ENCODE peak calls at places on chromosomes 2 and 18, in ten cellular contexts. B is CD8-positive, alpha-beta T cell; V is osteoblast; J is keratinocyte; O is A673; I is upper lobe of right lung; Z is esophagus squamous epithelium; Y is uterus; K is left ventricle myocardium inferior; M is colonic mucosa. L is an unnamed sample. For H3K4me1 and H3K9me3, the result is how much of the 10 kb centered on the place peaks cover.

GRCh38 chr2:106839849-106840595 is 45.9 kb downstream of the ST6GAL2 start:
- DNase-seq in B (no peak), V (no peak), J (no peak), O (peak), I (no peak), Z (no peak), Y (no peak), K (no peak), M (no peak), L (peak)

GRCh38 chr2:171159326-171160118 is 1.2 kb downstream of the TLK1 start:
- DNase-seq in B (peak), V (peak), J (no peak), O (peak), I (no peak), Z (no peak), Y (peak), K (peak), M (peak), L (peak)

GRCh38 chr2:105782123-105782522 is 37.4 kb downstream of the NCK2 start:
- DNase-seq in B (no peak), V (no peak), J (no peak), O (peak), I (no peak), Z (no peak), Y (no peak), K (no peak), M (no peak), L (no peak)

GRCh38 chr2:196555726-196556125 is 83.8 kb upstream of the CCDC150 start:
- DNase-seq in B (no peak), V (no peak), J (no peak), O (no peak), I (no peak), Z (no peak), Y (no peak), K (no peak), M (no peak), L (no peak)

GRCh38 chr2:230494980-230495379 is 79.0 kb downstream of the SP100 start:
- DNase-seq in B (no peak), V (no peak), J (no peak), O (no peak), I (no peak), Z (no peak), Y (no peak), K (no peak), M (no peak), L (no peak)

GRCh38 chr18:52326001-52326400 is 14.0 kb upstream of the DCC start:
- DNase-seq in B (no peak), V (no peak), J (no peak), O (peak), I (no peak), Z (no peak), Y (no peak), K (no peak), M (no peak), L (no peak)

GRCh38 chr18:3498705-3499451 is 48.9 kb downstream of the TGIF1 start:
- DNase-seq in B (peak), V (peak), J (no peak), O (no peak), I (peak), Z (no peak), Y (peak), K (peak), M (peak), L (peak)

GRCh38 chr2:23445450-23445868 is 60.5 kb downstream of the KLHL29 start:
- DNase-seq in B (no peak), V (peak), J (no peak), O (no peak), I (no peak), Z (no peak), Y (no peak), K (no peak), M (no peak), L (no peak)

GRCh38 chr18:7601249-7601620 is 34.1 kb downstream of the PTPRM start:
- DNase-seq in B (no peak), V (peak), J (no peak), O (no peak), I (no peak), Z (no peak), Y (no peak), K (no peak), M (no peak), L (peak)

GRCh38 chr2:232884001-232884421 is 13.9 kb downstream of the SNORC start:
- DNase-seq in B (no peak), V (peak), J (no peak), O (no peak), I (peak), Z (no peak), Y (no peak), K (peak), M (no peak), L (no peak)

GRCh38 chr2:191386938-191387536 is 141.8 kb downstream of the MYO1B start:
- DNase-seq in B (no peak), V (peak), J (no peak), O (no peak), I (no peak), Z (no peak), Y (no peak), K (no peak), M (no peak), L (no peak)

GRCh38 chr2:82641781-82642180 is 1817.3 kb downstream of the SUCLG1 start:
- DNase-seq in B (no peak), V (no peak), J (no peak), O (no peak), I (no peak), Z (no peak), Y (no peak), K (no peak), M (no peak), L (no peak)

GRCh38 chr2:217338306-217338916 is 478.5 kb upstream of the TNP1 start:
- DNase-seq in B (no peak), V (peak), J (peak), O (peak), I (no peak), Z (no peak), Y (peak), K (no peak), M (no peak), L (no peak)

GRCh38 chr18:57258131-57258777 is 94.1 kb upstream of the ST8SIA3 start:
- DNase-seq in B (no peak), V (no peak), J (no peak), O (no peak), I (no peak), Z (no peak), Y (no peak), K (no peak), M (no peak), L (no peak)

GRCh38 chr2:48146552-48146951 is 240.3 kb upstream of the FBXO11 start:
- DNase-seq in B (no peak), V (no peak), J (no peak), O (no peak), I (no peak), Z (no peak), Y (no peak), K (no peak), M (no peak), L (no peak)

GRCh38 chr2:104708967-104709366 is 144.9 kb upstream of the POU3F3 start:
- DNase-seq in B (no peak), V (no peak), J (no peak), O (no peak), I (no peak), Z (no peak), Y (no peak), K (no peak), M (no peak), L (no peak)

GRCh38 chr2:157182204-157182709 is 75.2 kb upstream of the GALNT5 start:
- DNase-seq in B (no peak), V (no peak), J (no peak), O (peak), I (no peak), Z (no peak), Y (no peak), K (no peak), M (no peak), L (no peak)

GRCh38 chr2:137689549-137689948 is 274.7 kb upstream of the HNMT start:
- DNase-seq in B (no peak), V (no peak), J (no peak), O (no peak), I (no peak), Z (no peak), Y (no peak), K (no peak), M (no peak), L (no peak)

GRCh38 chr18:54805571-54806334 is 22.5 kb upstream of the RAB27B start:
- DNase-seq in B (no peak), V (peak), J (no peak), O (no peak), I (no peak), Z (no peak), Y (no peak), K (no peak), M (no peak), L (no peak)

GRCh38 chr2:181594322-181594721 is 62.6 kb downstream of the CERKL start:
- DNase-seq in B (no peak), V (no peak), J (no peak), O (no peak), I (no peak), Z (no peak), Y (no peak), K (no peak), M (no peak), L (no peak)

GRCh38 chr2:145020694-145021093 is 500.8 kb upstream of the ZEB2 start:
- DNase-seq in B (no peak), V (no peak), J (no peak), O (no peak), I (no peak), Z (no peak), Y (no peak), K (no peak), M (no peak), L (no peak)

GRCh38 chr2:66443977-66444855 is 9.3 kb downstream of the MEIS1 start:
- DNase-seq in B (no peak), V (no peak), J (no peak), O (no peak), I (no peak), Z (no peak), Y (peak), K (no peak), M (no peak), L (no peak)

GRCh38 chr2:23287250-23287704 is 97.7 kb upstream of the KLHL29 start:
- DNase-seq in B (no peak), V (no peak), J (no peak), O (no peak), I (no peak), Z (no peak), Y (peak), K (peak), M (no peak), L (no peak)

GRCh38 chr2:164739966-164740365 is 101.7 kb downstream of the COBLL1 start:
- DNase-seq in B (no peak), V (peak), J (no peak), O (peak), I (no peak), Z (no peak), Y (no peak), K (no peak), M (no peak), L (no peak)

GRCh38 chr2:44333994-44334393 is 27.3 kb downstream of the PREPL start:
- DNase-seq in B (no peak), V (no peak), J (no peak), O (no peak), I (no peak), Z (no peak), Y (no peak), K (no peak), M (no peak), L (no peak)

GRCh38 chr2:20065885-20066602 is 14.6 kb upstream of the LAPTM4A start:
- DNase-seq in B (no peak), V (peak), J (peak), O (peak), I (no peak), Z (no peak), Y (peak), K (peak), M (peak), L (no peak)

GRCh38 chr2:166361351-166362153 is 14.2 kb downstream of the SCN9A start:
- DNase-seq in B (no peak), V (no peak), J (no peak), O (peak), I (no peak), Z (no peak), Y (no peak), K (no peak), M (no peak), L (no peak)

GRCh38 chr2:230677182-230677946 is 35.3 kb upstream of the CAB39 start:
- DNase-seq in B (no peak), V (peak), J (no peak), O (no peak), I (no peak), Z (no peak), Y (no peak), K (no peak), M (no peak), L (peak)

GRCh38 chr2:54658548-54659207 is 64.8 kb upstream of the EML6 start:
- DNase-seq in B (no peak), V (no peak), J (no peak), O (no peak), I (no peak), Z (no peak), Y (no peak), K (no peak), M (no peak), L (no peak)

GRCh38 chr2:71276311-71277158 is 49.6 kb upstream of the PAIP2B start:
- DNase-seq in B (peak), V (peak), J (no peak), O (peak), I (peak), Z (peak), Y (peak), K (peak), M (peak), L (peak)

GRCh38 chr2:71277159-71277498 is 50.2 kb upstream of the PAIP2B start:
- DNase-seq in B (no peak), V (peak), J (no peak), O (no peak), I (no peak), Z (no peak), Y (no peak), K (no peak), M (no peak), L (no peak)

GRCh38 chr2:71281950-71282349 is 49.6 kb upstream of the ZNF638 start:
- DNase-seq in B (no peak), V (no peak), J (no peak), O (no peak), I (no peak), Z (no peak), Y (no peak), K (no peak), M (no peak), L (no peak)

GRCh38 chr2:71275939-71276310 is 49.0 kb upstream of the PAIP2B start:
- DNase-seq in B (no peak), V (no peak), J (no peak), O (no peak), I (no peak), Z (no peak), Y (no peak), K (no peak), M (no peak), L (no peak)

GRCh38 chr2:71277536-71278103 is 50.7 kb upstream of the PAIP2B start:
- DNase-seq in B (peak), V (peak), J (no peak), O (peak), I (peak), Z (no peak), Y (no peak), K (peak), M (peak), L (peak)
- H3K4me3 ChIP-seq in B (no peak), V (peak), J (peak), O (peak), I (peak), Z (peak), Y (peak), K (peak), M (peak), L (peak)

GRCh38 chr2:99150691-99151090 is 4.1 kb downstream of the TSGA10 start:
- DNase-seq in B (no peak), V (no peak), J (no peak), O (no peak), I (no peak), Z (no peak), Y (no peak), K (no peak), M (no peak), L (no peak)

GRCh38 chr2:99156901-99157300 is 2.1 kb downstream of the LIPT1 start:
- DNase-seq in B (no peak), V (no peak), J (no peak), O (no peak), I (no peak), Z (no peak), Y (no peak), K (no peak), M (no peak), L (no peak)

GRCh38 chr2:99152181-99152580 is 2.6 kb downstream of the TSGA10 start:
- DNase-seq in B (no peak), V (no peak), J (no peak), O (no peak), I (no peak), Z (no peak), Y (no peak), K (no peak), M (no peak), L (no peak)

GRCh38 chr2:99154643-99155536 is at the start of the genes LIPT1 and TSGA10:
- DNase-seq in B (peak), V (peak), J (peak), O (peak), I (peak), Z (peak), Y (peak), K (peak), M (peak), L (peak)

GRCh38 chr2:99153921-99154604 is 679 bp downstream of the TSGA10 start:
- DNase-seq in B (no peak), V (no peak), J (no peak), O (no peak), I (no peak), Z (no peak), Y (no peak), K (no peak), M (no peak), L (peak)
- H3K4me1 ChIP-seq in B (under half), V (under half), J (under half), O (under half), I (under half), Z (under half), Y (under half), K (under half), M (under half), L (under half)

DNA sequence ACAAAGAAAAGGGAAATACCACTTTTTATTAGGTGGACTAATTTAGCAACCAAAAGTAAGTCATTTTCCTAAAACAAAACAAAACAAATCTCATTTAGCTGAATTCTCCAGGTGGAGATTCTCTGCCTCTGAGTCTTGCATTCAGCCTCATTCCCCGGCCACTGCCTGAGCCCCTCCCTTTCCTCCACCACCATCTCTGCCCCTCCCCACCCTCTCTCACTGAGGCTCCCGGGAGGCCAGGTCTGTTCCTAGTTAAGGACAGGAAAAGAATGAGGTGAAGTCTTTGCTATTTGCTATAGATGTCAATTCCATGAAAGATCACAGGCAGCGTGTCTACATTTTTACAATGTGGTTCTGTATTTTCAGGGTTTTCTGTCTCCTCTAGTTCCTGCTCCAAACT is 83.0 kb upstream of the SOX11 start:
- DNase-seq in B (no peak), V (no peak), J (no peak), O (peak), I (no peak), Z (no peak), Y (no peak), K (no peak), M (no peak), L (peak)
- H3K9me3 ChIP-seq in B (under half), V (under half), J (under half), O (under half), I (under half), Z (under half), Y (under half), K (under half), M (under half), L (under half)

GRCh38 chr2:208594642-208595385 is 188.2 kb downstream of the PTH2R start:
- DNase-seq in B (no peak), V (no peak), J (no peak), O (no peak), I (no peak), Z (no peak), Y (no peak), K (no peak), M (no peak), L (no peak)

GRCh38 chr2:208595386-208596275 is 189.0 kb downstream of the PTH2R start:
- DNase-seq in B (no peak), V (no peak), J (no peak), O (no peak), I (no peak), Z (no peak), Y (no peak), K (no peak), M (peak), L (no peak)
- H3K4me3 ChIP-seq in B (no peak), V (no peak), J (no peak), O (no peak), I (no peak), Z (no peak), Y (no peak), K (no peak), M (no peak), L (no peak)

GRCh38 chr18:26457611-26458350 is 90.6 kb downstream of the KCTD1 start:
- DNase-seq in B (no peak), V (no peak), J (no peak), O (no peak), I (no peak), Z (no peak), Y (no peak), K (no peak), M (no peak), L (peak)
- H3K4me1 ChIP-seq in B (under half), V (under half), J (under half), O (under half), I (under half), Z (under half), Y (under half), K (half or more), M (under half), L (under half)

GRCh38 chr2:4174796-4175195 is 471.4 kb downstream of the DCDC2C start:
- DNase-seq in B (no peak), V (no peak), J (no peak), O (peak), I (no peak), Z (no peak), Y (no peak), K (no peak), M (no peak), L (no peak)
- H3K9me3 ChIP-seq in B (under half), V (under half), J (under half), O (half or more), I (under half), Z (under half), Y (under half), K (half or more), M (under half), L (under half)

GRCh38 chr18:77127769-77128671 is 4.6 kb downstream of the MBP start:
- DNase-seq in B (peak), V (peak), J (peak), O (no peak), I (no peak), Z (no peak), Y (peak), K (no peak), M (peak), L (no peak)
- H3K4me3 ChIP-seq in B (no peak), V (peak), J (peak), O (no peak), I (no peak), Z (no peak), Y (no peak), K (no peak), M (no peak), L (no peak)

L was measured in endodermal cell.